ENCODE peak calls at places on chromosomes 6 and 20, in nine cellular contexts. One of them, this sample, is unnamed.
A peak's percentile ranks its signal among the peaks of the same experiment; 100 is the strongest.

GRCh38 chr20:19504251-19504650 is 253.8 kb upstream of the RIN2 start:
- DNase-seq in neural progenitor cell: no peak
- DNase-seq in GM12864: no peak
- DNase-seq in bronchial epithelial cell: no peak
- DNase-seq in A549: no peak
- DNase-seq in brain microvascular endothelial cell: no peak
- DNase-seq in foreskin fibroblast: no peak
- DNase-seq in tibial artery: no peak
- DNase-seq in lower lobe of right lung: no peak
- DNase-seq in this sample: no peak

GRCh38 chr20:16472045-16472872 is 101.0 kb downstream of the KIF16B start:
- DNase-seq in neural progenitor cell: no peak
- DNase-seq in GM12864: no peak
- DNase-seq in bronchial epithelial cell: peak; percentile 53
- DNase-seq in A549: no peak
- DNase-seq in brain microvascular endothelial cell: peak; percentile 54
- DNase-seq in foreskin fibroblast: no peak
- DNase-seq in tibial artery: no peak
- DNase-seq in lower lobe of right lung: peak; percentile 53
- DNase-seq in this sample: no peak

GRCh38 chr6:128364766-128365519 is 155.5 kb downstream of the PTPRK start:
- DNase-seq in neural progenitor cell: no peak
- DNase-seq in GM12864: no peak
- DNase-seq in bronchial epithelial cell: no peak
- DNase-seq in A549: no peak
- DNase-seq in brain microvascular endothelial cell: no peak
- DNase-seq in foreskin fibroblast: no peak
- DNase-seq in tibial artery: no peak
- DNase-seq in lower lobe of right lung: no peak
- DNase-seq in this sample: no peak

GRCh38 chr6:41730531-41731436 is 4.6 kb downstream of the TFEB start:
- DNase-seq in neural progenitor cell: no peak
- DNase-seq in GM12864: no peak
- DNase-seq in bronchial epithelial cell: no peak
- DNase-seq in A549: no peak
- DNase-seq in brain microvascular endothelial cell: no peak
- DNase-seq in foreskin fibroblast: peak; percentile 37
- DNase-seq in tibial artery: no peak
- DNase-seq in lower lobe of right lung: peak; percentile 34
- DNase-seq in this sample: no peak

GRCh38 chr6:22350109-22350508 is 53.3 kb upstream of the PRL start:
- DNase-seq in neural progenitor cell: no peak
- DNase-seq in GM12864: no peak
- DNase-seq in bronchial epithelial cell: no peak
- DNase-seq in A549: no peak
- DNase-seq in brain microvascular endothelial cell: no peak
- DNase-seq in foreskin fibroblast: no peak
- DNase-seq in tibial artery: no peak
- DNase-seq in lower lobe of right lung: no peak
- DNase-seq in this sample: no peak

GRCh38 chr6:140193269-140193668 is 818.8 kb upstream of the CITED2 start:
- DNase-seq in neural progenitor cell: no peak
- DNase-seq in GM12864: no peak
- DNase-seq in bronchial epithelial cell: no peak
- DNase-seq in A549: no peak
- DNase-seq in brain microvascular endothelial cell: no peak
- DNase-seq in foreskin fibroblast: no peak
- DNase-seq in tibial artery: no peak
- DNase-seq in lower lobe of right lung: no peak
- DNase-seq in this sample: no peak

GRCh38 chr20:30168025-30168799 is 1089.3 kb upstream of the DEFB115 start:
- DNase-seq in neural progenitor cell: no peak
- DNase-seq in GM12864: no peak
- DNase-seq in bronchial epithelial cell: no peak
- DNase-seq in A549: no peak
- DNase-seq in brain microvascular endothelial cell: no peak
- DNase-seq in foreskin fibroblast: no peak
- DNase-seq in tibial artery: no peak
- DNase-seq in lower lobe of right lung: peak; percentile 45
- DNase-seq in this sample: no peak

GRCh38 chr6:35474978-35475570 is 6.9 kb downstream of the RPL10A start:
- DNase-seq in neural progenitor cell: no peak
- DNase-seq in GM12864: no peak
- DNase-seq in bronchial epithelial cell: no peak
- DNase-seq in A549: no peak
- DNase-seq in brain microvascular endothelial cell: no peak
- DNase-seq in foreskin fibroblast: no peak
- DNase-seq in tibial artery: no peak
- DNase-seq in lower lobe of right lung: no peak
- DNase-seq in this sample: no peak

GRCh38 chr6:143283887-143284640 is 166.4 kb downstream of the ADAT2 start:
- DNase-seq in neural progenitor cell: no peak
- DNase-seq in GM12864: no peak
- DNase-seq in bronchial epithelial cell: no peak
- DNase-seq in A549: no peak
- DNase-seq in brain microvascular endothelial cell: no peak
- DNase-seq in foreskin fibroblast: peak; percentile 32
- DNase-seq in tibial artery: no peak
- DNase-seq in lower lobe of right lung: no peak
- DNase-seq in this sample: no peak

GRCh38 chr6:18186033-18186432 is 30.8 kb downstream of the KDM1B start:
- DNase-seq in neural progenitor cell: peak; percentile 28
- DNase-seq in GM12864: no peak
- DNase-seq in bronchial epithelial cell: no peak
- DNase-seq in A549: no peak
- DNase-seq in brain microvascular endothelial cell: no peak
- DNase-seq in foreskin fibroblast: no peak
- DNase-seq in tibial artery: no peak
- DNase-seq in lower lobe of right lung: peak; percentile 54
- DNase-seq in this sample: no peak

GRCh38 chr6:79079425-79080130 is 1.5 kb upstream of the PHIP start:
- DNase-seq in neural progenitor cell: peak; percentile 41
- DNase-seq in GM12864: no peak
- DNase-seq in bronchial epithelial cell: no peak
- DNase-seq in A549: no peak
- DNase-seq in brain microvascular endothelial cell: no peak
- DNase-seq in foreskin fibroblast: no peak
- DNase-seq in tibial artery: no peak
- DNase-seq in lower lobe of right lung: no peak
- DNase-seq in this sample: no peak

GRCh38 chr6:143822584-143823024 is 20.5 kb upstream of the LTV1 start:
- DNase-seq in neural progenitor cell: no peak
- DNase-seq in GM12864: no peak
- DNase-seq in bronchial epithelial cell: no peak
- DNase-seq in A549: no peak
- DNase-seq in brain microvascular endothelial cell: peak; percentile 7
- DNase-seq in foreskin fibroblast: no peak
- DNase-seq in tibial artery: no peak
- DNase-seq in lower lobe of right lung: no peak
- DNase-seq in this sample: no peak

GRCh38 chr6:4370066-4370465 is 234.7 kb upstream of the ECI2 start:
- DNase-seq in neural progenitor cell: no peak
- DNase-seq in GM12864: no peak
- DNase-seq in bronchial epithelial cell: peak; percentile 92
- DNase-seq in A549: peak; percentile 45
- DNase-seq in brain microvascular endothelial cell: peak; percentile 89
- DNase-seq in foreskin fibroblast: peak; percentile 88
- DNase-seq in tibial artery: no peak
- DNase-seq in lower lobe of right lung: no peak
- DNase-seq in this sample: no peak

GRCh38 chr6:163405412-163406309 is 8.9 kb upstream of the QKI start:
- DNase-seq in neural progenitor cell: no peak
- DNase-seq in GM12864: no peak
- DNase-seq in bronchial epithelial cell: no peak
- DNase-seq in A549: no peak
- DNase-seq in brain microvascular endothelial cell: no peak
- DNase-seq in foreskin fibroblast: peak; percentile 16
- DNase-seq in tibial artery: peak; percentile 79
- DNase-seq in lower lobe of right lung: peak; percentile 89
- DNase-seq in this sample: no peak

GRCh38 chr6:113317870-113318269 is 539.3 kb upstream of the MARCKS start:
- DNase-seq in neural progenitor cell: peak; percentile 52
- DNase-seq in GM12864: no peak
- DNase-seq in bronchial epithelial cell: no peak
- DNase-seq in A549: no peak
- DNase-seq in brain microvascular endothelial cell: no peak
- DNase-seq in foreskin fibroblast: no peak
- DNase-seq in tibial artery: no peak
- DNase-seq in lower lobe of right lung: no peak
- DNase-seq in this sample: no peak

GRCh38 chr20:46050885-46051284 is 21.9 kb downstream of the SLC12A5 start:
- DNase-seq in neural progenitor cell: no peak
- DNase-seq in GM12864: no peak
- DNase-seq in bronchial epithelial cell: no peak
- DNase-seq in A549: no peak
- DNase-seq in brain microvascular endothelial cell: no peak
- DNase-seq in foreskin fibroblast: no peak
- DNase-seq in tibial artery: no peak
- DNase-seq in lower lobe of right lung: no peak
- DNase-seq in this sample: no peak

GRCh38 chr6:36752187-36752885 is 54.7 kb downstream of the RAB44 start:
- DNase-seq in neural progenitor cell: no peak
- DNase-seq in GM12864: no peak
- DNase-seq in bronchial epithelial cell: peak; percentile 86
- DNase-seq in A549: no peak
- DNase-seq in brain microvascular endothelial cell: no peak
- DNase-seq in foreskin fibroblast: no peak
- DNase-seq in tibial artery: no peak
- DNase-seq in lower lobe of right lung: no peak
- DNase-seq in this sample: no peak

GRCh38 chr6:162343196-162343901 is 384.2 kb downstream of the PRKN start:
- DNase-seq in neural progenitor cell: peak; percentile 35
- DNase-seq in GM12864: no peak
- DNase-seq in bronchial epithelial cell: no peak
- DNase-seq in A549: peak; percentile 8
- DNase-seq in brain microvascular endothelial cell: no peak
- DNase-seq in foreskin fibroblast: no peak
- DNase-seq in tibial artery: no peak
- DNase-seq in lower lobe of right lung: no peak
- DNase-seq in this sample: no peak

GRCh38 chr6:149560736-149561135 is 5.4 kb upstream of the GINM1 start:
- DNase-seq in neural progenitor cell: peak; percentile 34
- DNase-seq in GM12864: no peak
- DNase-seq in bronchial epithelial cell: no peak
- DNase-seq in A549: peak; percentile 36
- DNase-seq in brain microvascular endothelial cell: peak; percentile 12
- DNase-seq in foreskin fibroblast: no peak
- DNase-seq in tibial artery: no peak
- DNase-seq in lower lobe of right lung: no peak
- DNase-seq in this sample: no peak
- TF ChIP-seq CTCF in neural progenitor cell: peak; percentile 55
- TF ChIP-seq CTCF in GM12864: peak; percentile 63
- TF ChIP-seq CTCF in bronchial epithelial cell: peak; percentile 47
- TF ChIP-seq CTCF in A549: no peak
- TF ChIP-seq CTCF in brain microvascular endothelial cell: peak; percentile 78
- TF ChIP-seq CTCF in foreskin fibroblast: peak; percentile 39
- TF ChIP-seq CTCF in tibial artery: peak; percentile 23
- TF ChIP-seq CTCF in lower lobe of right lung: peak; percentile 31
- TF ChIP-seq CTCF in this sample: peak; percentile 8

DNA sequence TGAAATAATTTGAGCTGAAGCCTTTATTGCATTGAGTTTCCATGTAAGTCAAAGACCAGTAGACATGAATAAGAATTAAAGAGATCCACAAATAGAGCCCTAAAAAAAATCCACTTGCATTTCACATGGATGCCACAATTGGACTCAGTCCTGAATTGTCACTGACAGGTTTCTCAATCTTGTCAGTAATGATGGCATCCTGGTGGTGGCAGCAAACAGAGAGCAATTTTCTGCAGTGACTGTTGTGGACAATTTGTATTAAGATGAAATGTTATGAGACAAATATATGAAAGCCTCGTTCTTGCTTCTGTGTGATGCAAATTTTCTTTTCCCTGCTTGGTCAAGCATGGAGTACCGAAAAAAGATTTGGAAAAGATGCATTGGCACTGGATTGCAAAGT is 278.9 kb downstream of the SAMD5 start:
- DNase-seq in neural progenitor cell: no peak
- DNase-seq in GM12864: no peak
- DNase-seq in bronchial epithelial cell: no peak
- DNase-seq in A549: no peak
- DNase-seq in brain microvascular endothelial cell: no peak
- DNase-seq in foreskin fibroblast: no peak
- DNase-seq in tibial artery: no peak
- DNase-seq in lower lobe of right lung: no peak
- DNase-seq in this sample: no peak
- TF ChIP-seq CTCF in neural progenitor cell: peak; percentile 32
- TF ChIP-seq CTCF in GM12864: no peak
- TF ChIP-seq CTCF in bronchial epithelial cell: no peak
- TF ChIP-seq CTCF in A549: no peak
- TF ChIP-seq CTCF in brain microvascular endothelial cell: no peak
- TF ChIP-seq CTCF in foreskin fibroblast: no peak
- TF ChIP-seq CTCF in tibial artery: no peak
- TF ChIP-seq CTCF in lower lobe of right lung: no peak
- TF ChIP-seq CTCF in this sample: no peak

GRCh38 chr20:36481380-36482043 is 59.8 kb upstream of the MYL9 start:
- DNase-seq in neural progenitor cell: no peak
- DNase-seq in GM12864: no peak
- DNase-seq in bronchial epithelial cell: no peak
- DNase-seq in A549: no peak
- DNase-seq in brain microvascular endothelial cell: no peak
- DNase-seq in foreskin fibroblast: no peak
- DNase-seq in tibial artery: no peak
- DNase-seq in lower lobe of right lung: peak; percentile 20
- DNase-seq in this sample: no peak
- TF ChIP-seq CTCF in neural progenitor cell: peak; percentile 14
- TF ChIP-seq CTCF in GM12864: no peak
- TF ChIP-seq CTCF in bronchial epithelial cell: peak; percentile 7
- TF ChIP-seq CTCF in A549: no peak
- TF ChIP-seq CTCF in brain microvascular endothelial cell: peak; percentile 21
- TF ChIP-seq CTCF in foreskin fibroblast: no peak
- TF ChIP-seq CTCF in tibial artery: no peak
- TF ChIP-seq CTCF in lower lobe of right lung: no peak
- TF ChIP-seq CTCF in this sample: no peak

GRCh38 chr6:44569931-44570385 is 182.5 kb downstream of the CDC5L start:
- DNase-seq in neural progenitor cell: no peak
- DNase-seq in GM12864: no peak
- DNase-seq in bronchial epithelial cell: no peak
- DNase-seq in A549: no peak
- DNase-seq in brain microvascular endothelial cell: no peak
- DNase-seq in foreskin fibroblast: peak; percentile 32
- DNase-seq in tibial artery: peak; percentile 65
- DNase-seq in lower lobe of right lung: peak; percentile 70
- DNase-seq in this sample: no peak

GRCh38 chr6:44567406-44567805 is 179.9 kb downstream of the CDC5L start:
- DNase-seq in neural progenitor cell: no peak
- DNase-seq in GM12864: no peak
- DNase-seq in bronchial epithelial cell: no peak
- DNase-seq in A549: no peak
- DNase-seq in brain microvascular endothelial cell: no peak
- DNase-seq in foreskin fibroblast: no peak
- DNase-seq in tibial artery: peak; percentile 38
- DNase-seq in lower lobe of right lung: no peak
- DNase-seq in this sample: no peak

GRCh38 chr6:44572346-44572745 is 184.8 kb downstream of the CDC5L start:
- DNase-seq in neural progenitor cell: no peak
- DNase-seq in GM12864: no peak
- DNase-seq in bronchial epithelial cell: no peak
- DNase-seq in A549: no peak
- DNase-seq in brain microvascular endothelial cell: no peak
- DNase-seq in foreskin fibroblast: no peak
- DNase-seq in tibial artery: no peak
- DNase-seq in lower lobe of right lung: no peak
- DNase-seq in this sample: no peak

GRCh38 chr6:44569131-44569530 is 181.6 kb downstream of the CDC5L start:
- DNase-seq in neural progenitor cell: no peak
- DNase-seq in GM12864: no peak
- DNase-seq in bronchial epithelial cell: no peak
- DNase-seq in A549: no peak
- DNase-seq in brain microvascular endothelial cell: no peak
- DNase-seq in foreskin fibroblast: no peak
- DNase-seq in tibial artery: no peak
- DNase-seq in lower lobe of right lung: no peak
- DNase-seq in this sample: no peak

GRCh38 chr6:44571510-44571909 is 184.0 kb downstream of the CDC5L start:
- DNase-seq in neural progenitor cell: no peak
- DNase-seq in GM12864: no peak
- DNase-seq in bronchial epithelial cell: no peak
- DNase-seq in A549: no peak
- DNase-seq in brain microvascular endothelial cell: no peak
- DNase-seq in foreskin fibroblast: no peak
- DNase-seq in tibial artery: no peak
- DNase-seq in lower lobe of right lung: no peak
- DNase-seq in this sample: no peak
- TF ChIP-seq CTCF in neural progenitor cell: no peak
- TF ChIP-seq CTCF in GM12864: no peak
- TF ChIP-seq CTCF in bronchial epithelial cell: no peak
- TF ChIP-seq CTCF in A549: no peak
- TF ChIP-seq CTCF in brain microvascular endothelial cell: no peak
- TF ChIP-seq CTCF in foreskin fibroblast: no peak
- TF ChIP-seq CTCF in tibial artery: no peak
- TF ChIP-seq CTCF in lower lobe of right lung: no peak
- TF ChIP-seq CTCF in this sample: no peak

This sample was measured in D721Med.